ENCODE peak calls at places on chromosomes 12 and 14, in four cellular contexts. G is ovary, S is fibroblast of lung, N is cardiac muscle cell. Q is an unnamed sample.

GRCh38 chr14:101074124-101075024 is 170.9 kb upstream of the RTL1 start:
- DNase-seq in G (no peak), S (no peak), N (no peak), Q (no peak)

GRCh38 chr12:6167327-6168280 is 32.6 kb upstream of the CD9 start:
- DNase-seq in G (peak; percentile 36), S (peak; percentile 94), N (peak; percentile 96), Q (no peak)

GRCh38 chr14:74492413-74493342 is at the start of gene NPC2:
- DNase-seq in G (no peak), S (peak; percentile 25), N (peak; percentile 27), Q (no peak)

GRCh38 chr14:61460853-61461611 is 139.7 kb downstream of the PRKCH start:
- DNase-seq in G (no peak), S (no peak), N (peak; percentile 62), Q (no peak)

GRCh38 chr14:69392481-69392880 is 5.6 kb downstream of the ERH start:
- DNase-seq in G (no peak), S (no peak), N (no peak), Q (no peak)

GRCh38 chr12:6072302-6072752 is 52.1 kb downstream of the VWF start:
- DNase-seq in G (no peak), S (peak; percentile 53), N (peak; percentile 92), Q (no peak)

GRCh38 chr12:123233505-123234299 is 466 bp downstream of the MTRFR start:
- DNase-seq in G (no peak), S (no peak), N (peak; percentile 17), Q (no peak)

GRCh38 chr12:23834076-23834475 is 115.4 kb downstream of the SOX5 start:
- DNase-seq in G (no peak), S (peak; percentile 18), N (peak; percentile 37), Q (no peak)

GRCh38 chr12:54251667-54252284 is 28.1 kb downstream of the CBX5 start:
- DNase-seq in G (no peak), S (peak; percentile 64), N (peak; percentile 72), Q (no peak)

GRCh38 chr12:127711108-127711507 is 555.9 kb upstream of the TMEM132C start:
- DNase-seq in G (no peak), S (no peak), N (no peak), Q (no peak)
- TF ChIP-seq CTCF in G (no peak), S (peak; percentile 34), N (no peak), Q (no peak)

DNA sequence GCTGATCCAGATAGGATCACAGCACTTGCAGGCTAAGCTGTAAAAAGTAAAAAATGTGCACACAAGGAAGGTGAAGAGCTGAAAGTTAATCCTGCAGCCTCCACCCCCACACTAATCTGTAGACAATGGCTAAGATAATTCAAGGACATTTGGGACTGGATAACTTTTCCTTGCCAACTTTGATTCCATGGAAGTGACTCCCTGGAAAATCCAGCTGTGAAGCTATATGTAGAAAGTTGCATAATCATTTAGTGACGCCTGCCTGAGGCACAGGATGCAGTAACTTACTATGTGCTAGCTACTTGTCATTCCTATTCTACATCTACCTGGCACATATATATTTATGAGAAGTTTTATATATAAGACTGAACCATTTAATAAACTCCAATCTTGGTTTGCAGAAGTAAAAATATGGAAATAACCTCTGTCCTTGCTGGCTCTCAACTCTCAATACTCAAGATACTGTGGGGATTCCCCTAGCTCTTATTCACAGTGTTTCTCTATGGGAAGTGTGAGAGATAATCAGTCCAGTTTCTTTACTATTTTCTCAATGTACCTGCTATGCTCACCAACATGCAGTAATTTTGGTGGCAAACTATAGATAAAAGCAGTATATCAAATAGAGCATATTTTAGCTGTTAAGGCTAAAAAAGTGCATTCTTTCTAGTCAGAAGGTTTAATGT is 14.8 kb downstream of the LDHB start:
- DNase-seq in G (no peak), S (peak; percentile 34), N (peak; percentile 59), Q (no peak)
- H3K4me1 ChIP-seq in G (peaks cover 2% of the 10 kb centered on the region), S (no peaks in the 10 kb centered on the region), N (no peaks in the 10 kb centered on the region), Q (no peaks in the 10 kb centered on the region)

DNA sequence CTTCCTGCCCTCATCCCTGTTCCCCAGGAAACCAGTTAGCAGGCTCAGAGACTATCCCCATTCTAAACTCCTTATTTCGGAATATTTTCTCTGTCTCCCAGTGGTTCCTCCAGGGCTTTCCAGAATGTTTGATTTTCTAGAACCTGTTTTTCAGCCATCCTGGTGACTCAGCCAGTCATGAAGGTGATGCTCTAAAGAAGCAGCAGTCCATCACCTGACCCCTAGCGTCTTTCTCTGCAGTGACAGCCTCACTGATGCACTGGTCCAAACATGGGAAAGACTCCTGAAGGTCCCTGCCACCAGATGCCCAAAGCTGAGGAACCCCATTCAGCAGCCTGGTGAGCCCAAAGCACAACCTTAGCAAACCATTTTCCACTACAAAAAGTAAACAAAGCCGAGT is 212.6 kb downstream of the PHETA1 start:
- DNase-seq in G (no peak), S (no peak), N (no peak), Q (no peak)
- TF ChIP-seq CTCF in G (no peak), S (no peak), N (no peak), Q (no peak)

GRCh38 chr14:90809530-90810312 is 6.5 kb downstream of the TTC7B start:
- DNase-seq in G (no peak), S (no peak), N (no peak), Q (no peak)
- H3K4me1 ChIP-seq in G (peaks cover 15% of the 10 kb centered on the region), S (no peaks in the 10 kb centered on the region), N (peaks cover 15% of the 10 kb centered on the region), Q (peaks cover 65% of the 10 kb centered on the region)

GRCh38 chr14:79502101-79502750 is 709.1 kb downstream of the DIO2 start:
- DNase-seq in G (no peak), S (no peak), N (no peak), Q (no peak)
- TF ChIP-seq CTCF in G (no peak), S (no peak), N (no peak), Q (no peak)

DNA sequence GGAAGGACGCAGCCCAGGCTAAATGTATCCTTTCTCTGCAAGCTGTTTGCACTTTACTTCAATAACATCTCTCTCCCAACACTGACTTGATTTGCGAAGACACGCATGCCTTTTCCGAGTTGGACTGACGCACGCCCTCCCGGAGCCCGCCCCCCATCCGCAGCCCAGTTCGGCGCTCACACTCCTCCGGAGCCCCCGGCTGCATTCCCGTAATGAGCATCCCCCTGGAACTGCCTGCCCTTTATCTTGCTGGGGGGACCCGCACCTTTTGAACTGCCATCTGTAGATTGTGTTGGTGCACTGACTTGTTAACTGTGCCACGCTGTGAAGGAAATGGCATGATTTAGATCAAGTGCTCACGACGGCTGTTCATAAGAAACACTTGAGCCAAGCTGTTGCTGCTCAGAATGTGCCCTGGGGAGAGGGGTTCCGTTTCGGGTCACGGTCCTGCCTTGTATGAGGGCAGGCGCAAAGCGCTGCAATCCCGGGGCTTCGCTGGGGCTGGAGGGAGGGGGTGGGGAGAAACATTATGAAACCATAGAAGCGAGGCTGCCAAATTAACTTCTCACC is 176.6 kb upstream of the CDKN3 start:
- DNase-seq in G (no peak), S (peak; percentile 22), N (peak; percentile 55), Q (no peak)
- H3K4me1 ChIP-seq in G (peaks cover 2% of the 10 kb centered on the region), S (no peaks in the 10 kb centered on the region), N (peaks cover 23% of the 10 kb centered on the region), Q (no peaks in the 10 kb centered on the region)

DNA sequence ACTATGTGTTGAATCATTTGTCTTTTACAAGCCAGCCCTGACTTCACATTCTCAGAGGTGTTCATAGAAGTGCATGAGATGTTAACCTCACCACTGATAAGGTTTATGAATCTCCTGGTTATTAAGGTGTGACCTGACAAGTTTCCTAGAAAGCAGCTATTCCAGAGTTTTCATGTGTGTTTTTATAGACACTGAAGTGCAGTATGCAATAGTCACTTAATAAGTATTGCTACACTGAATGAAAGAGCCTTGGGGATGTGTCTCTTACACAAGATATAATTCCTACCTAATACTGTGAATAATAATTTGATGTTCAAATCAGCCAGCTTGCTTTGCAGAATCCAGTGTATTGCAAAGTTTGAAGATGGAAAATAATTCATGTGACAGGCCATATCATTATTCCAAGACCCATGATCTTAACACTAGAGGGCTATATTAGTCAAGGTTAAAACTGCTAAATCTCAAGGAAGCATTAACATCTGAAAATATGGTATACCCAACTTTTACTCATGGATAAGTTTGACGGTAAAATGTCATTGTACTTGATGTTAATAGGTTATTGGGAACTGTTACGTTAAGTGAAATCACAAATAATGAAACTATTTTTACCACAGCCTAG is 13.0 kb downstream of the SLC25A3 start:
- DNase-seq in G (no peak), S (peak; percentile 22), N (peak; percentile 15), Q (no peak)
- TF ChIP-seq CTCF in G (no peak), S (no peak), N (peak; percentile 12), Q (peak; percentile 6)

DNA sequence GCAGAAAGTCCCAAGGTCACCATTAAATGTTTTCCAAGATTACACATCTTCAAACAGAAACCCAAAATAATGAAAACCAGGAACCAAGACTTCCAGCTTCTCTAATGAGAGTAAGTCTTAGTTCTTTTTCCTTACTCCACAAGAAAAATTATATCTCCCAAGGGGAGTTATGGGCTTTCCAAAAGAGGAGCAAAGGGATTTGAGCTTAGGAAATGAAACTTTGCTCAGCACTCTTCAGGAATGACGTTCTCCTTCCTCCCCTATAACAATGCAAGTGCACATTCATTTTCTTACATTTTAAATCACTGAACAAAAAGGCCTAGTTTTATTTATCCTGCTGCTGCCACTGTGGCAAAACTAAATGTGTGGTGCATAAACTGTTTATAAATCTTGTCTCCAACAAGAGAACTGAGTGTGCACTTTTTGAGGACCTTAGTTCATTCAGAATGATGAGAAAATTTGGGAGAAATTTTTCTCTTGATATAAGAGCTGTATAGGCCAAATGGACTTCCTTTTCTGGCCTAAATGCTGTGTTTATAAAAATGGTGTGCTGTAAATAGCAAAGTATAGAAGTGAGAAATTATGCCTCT is 148.4 kb upstream of the PLEKHG7 start:
- DNase-seq in G (no peak), S (peak; percentile 54), N (no peak), Q (no peak)
- H3K4me1 ChIP-seq in G (no peaks in the 10 kb centered on the region), S (no peaks in the 10 kb centered on the region), N (peaks cover 30% of the 10 kb centered on the region), Q (no peaks in the 10 kb centered on the region)